ENCODE peak calls at places on chromosomes 2 and 18, in seven cellular contexts. Q is nucleus accumbens, M is GM12865, B is M059J, R is HS-5, H is MM.1S, W is neural crest cell. G is an unnamed sample.

GRCh38 chr18:76456018-76456750 is 38.9 kb downstream of the ZNF516 start:
- DNase-seq in M (peak; percentile 64), W (no peak), H (no peak), R (no peak), B (no peak), Q (no peak), G (no peak)

GRCh38 chr2:170966648-170967396 is 37.8 kb downstream of the GORASP2 start:
- DNase-seq in B (peak; percentile 29), H (no peak), Q (no peak), R (no peak), M (no peak), W (no peak), G (no peak)

GRCh38 chr2:236249066-236249465 is 15.1 kb downstream of the ASB18 start:
- DNase-seq in H (no peak), R (no peak), M (no peak), Q (no peak), B (no peak), W (no peak), G (no peak)

GRCh38 chr2:197168705-197169104 is 141.9 kb downstream of the ANKRD44 start:
- DNase-seq in M (peak; percentile 82), Q (no peak), R (no peak), B (peak; percentile 61), W (peak; percentile 65), H (no peak), G (peak; percentile 71)

GRCh38 chr2:113812204-113812603 is 55.8 kb upstream of the SLC35F5 start:
- DNase-seq in M (no peak), H (no peak), Q (no peak), B (no peak), R (no peak), W (no peak), G (no peak)

GRCh38 chr2:204337638-204338037 is 207.6 kb upstream of the PARD3B start:
- DNase-seq in W (no peak), H (no peak), M (no peak), B (no peak), Q (no peak), R (no peak), G (no peak)

GRCh38 chr2:96985181-96985580 is 1.2 kb downstream of the FAM178B start:
- DNase-seq in R (no peak), W (no peak), M (no peak), Q (no peak), B (no peak), H (no peak), G (no peak)

GRCh38 chr18:23631746-23632145 is 31.0 kb downstream of the ANKRD29 start:
- DNase-seq in W (no peak), B (no peak), H (no peak), Q (no peak), R (no peak), M (no peak), G (no peak)

GRCh38 chr18:37617623-37618022 is 52.0 kb upstream of the CELF4 start:
- DNase-seq in H (no peak), Q (no peak), R (no peak), W (no peak), M (no peak), B (no peak), G (no peak)